ENCODE peak calls at places on chromosomes 11 and 22, in ten cellular contexts. V is mesothelial cell of epicardium; N is chondrocyte; G is kidney; L is choroid plexus epithelial cell; S is MCF 10A; W is BJ; F is left lung; K is CD8-positive, alpha-beta T cell; Q is thoracic aorta. E is an unnamed sample.

GRCh38 chr11:113556036-113556435 is 80.8 kb upstream of the DRD2 start:
- DNase-seq in Q (no peak), F (no peak), N (no peak), G (no peak), L (no peak), W (no peak), S (no peak), K (no peak), V (no peak), E (no peak)

GRCh38 chr22:24205438-24206189 is 24.3 kb downstream of the SUSD2 start:
- DNase-seq in S (peak; percentile 61), K (no peak), N (no peak), W (no peak), L (no peak), F (peak; percentile 2), V (no peak), G (no peak), Q (no peak), E (no peak)

GRCh38 chr11:47355283-47356128 is 3.0 kb upstream of the MYBPC3 start:
- DNase-seq in F (peak; percentile 95), G (peak; percentile 95), L (peak; percentile 94), W (peak; percentile 36), N (no peak), V (peak; percentile 89), S (peak; percentile 94), Q (peak; percentile 31), K (no peak), E (no peak)

GRCh38 chr11:114098927-114099326 is 39.4 kb downstream of the ZBTB16 start:
- DNase-seq in N (no peak), Q (no peak), S (no peak), G (no peak), F (no peak), W (no peak), L (peak; percentile 54), V (no peak), K (no peak), E (no peak)

GRCh38 chr11:72684236-72684912 is 10.2 kb upstream of the PDE2A start:
- DNase-seq in S (peak; percentile 71), G (peak; percentile 84), L (peak; percentile 64), W (no peak), K (no peak), V (peak; percentile 49), Q (peak; percentile 21), F (no peak), N (no peak), E (peak; percentile 40)

GRCh38 chr11:83816572-83817187 is 530.5 kb upstream of the CCDC90B start:
- DNase-seq in W (no peak), K (no peak), G (no peak), N (no peak), L (peak; percentile 60), V (no peak), S (peak; percentile 15), F (no peak), Q (no peak), E (no peak)

GRCh38 chr11:9030601-9031000 is 26.8 kb upstream of the NRIP3 start:
- DNase-seq in F (no peak), S (no peak), G (no peak), Q (no peak), V (no peak), N (no peak), W (no peak), K (no peak), L (no peak), E (no peak)

GRCh38 chr11:13465909-13466371 is 2.9 kb upstream of the BTBD10 start:
- DNase-seq in K (no peak), N (no peak), S (peak; percentile 47), Q (no peak), G (no peak), L (peak; percentile 74), V (no peak), F (no peak), W (no peak), E (no peak)

GRCh38 chr22:31081963-31082605 is 966 bp downstream of the SMTN start:
- DNase-seq in L (no peak), V (no peak), S (peak; percentile 46), G (no peak), W (no peak), Q (no peak), K (no peak), F (no peak), N (no peak), E (no peak)

GRCh38 chr22:48920776-48921241 is 906.9 kb downstream of the BRD1 start:
- DNase-seq in V (no peak), F (no peak), N (no peak), S (no peak), W (no peak), K (no peak), G (no peak), L (no peak), Q (no peak), E (no peak)

GRCh38 chr11:43360361-43361032 is 1.8 kb downstream of the TTC17 start:
- DNase-seq in Q (no peak), W (no peak), V (no peak), S (peak; percentile 10), K (no peak), F (no peak), G (no peak), N (no peak), L (peak; percentile 64), E (no peak)

GRCh38 chr11:43354311-43354710 is 4.4 kb upstream of the TTC17 start:
- DNase-seq in S (no peak), K (no peak), V (no peak), W (no peak), G (no peak), F (no peak), L (no peak), N (no peak), Q (no peak), E (no peak)

GRCh38 chr11:43358308-43358669 is 431 bp upstream of the TTC17 start:
- DNase-seq in G (no peak), N (no peak), L (no peak), Q (no peak), W (no peak), V (no peak), K (no peak), S (no peak), F (no peak), E (no peak)

GRCh38 chr11:43358670-43359431 is at the start of gene TTC17:
- DNase-seq in W (peak; percentile 48), V (peak; percentile 91), F (peak; percentile 99), K (peak; percentile 83), Q (peak; percentile 84), L (peak; percentile 92), G (peak; percentile 98), N (peak; percentile 98), S (peak; percentile 93), E (peak; percentile 93)

GRCh38 chr11:43359432-43359818 is 705 bp downstream of the TTC17 start:
- DNase-seq in W (no peak), L (peak; percentile 57), F (no peak), G (no peak), N (no peak), V (no peak), S (peak; percentile 36), K (peak; percentile 2), Q (no peak), E (no peak)
- TF ChIP-seq CTCF in W (no peak), L (no peak), F (no peak), G (no peak), N (peak; percentile 16), V (no peak), S (no peak), K (no peak), Q (no peak), E (no peak)

GRCh38 chr11:30949838-30950237 is 363.7 kb upstream of the MPPED2 start:
- DNase-seq in K (no peak), W (no peak), N (no peak), F (no peak), L (no peak), V (no peak), S (no peak), G (no peak), Q (no peak), E (no peak)
- TF ChIP-seq CTCF in K (no peak), W (no peak), N (no peak), F (no peak), L (no peak), V (no peak), S (no peak), G (no peak), Q (no peak), E (no peak)

GRCh38 chr11:122107045-122107444 is 9.0 kb downstream of the BLID start:
- DNase-seq in Q (no peak), S (no peak), N (no peak), G (no peak), K (no peak), L (no peak), F (no peak), V (no peak), W (no peak), E (no peak)

GRCh38 chr11:122108828-122109227 is 7.2 kb downstream of the BLID start:
- DNase-seq in S (no peak), K (no peak), V (no peak), L (no peak), N (no peak), F (no peak), Q (no peak), G (no peak), W (no peak), E (no peak)

GRCh38 chr11:122107566-122107965 is 8.4 kb downstream of the BLID start:
- DNase-seq in S (no peak), Q (no peak), K (no peak), N (no peak), F (no peak), G (no peak), W (no peak), L (no peak), V (no peak), E (no peak)

GRCh38 chr11:122109932-122110331 is 6.1 kb downstream of the BLID start:
- DNase-seq in F (no peak), K (no peak), L (no peak), G (no peak), W (no peak), V (no peak), S (no peak), Q (no peak), N (no peak), E (no peak)

GRCh38 chr11:122108192-122108799 is 7.7 kb downstream of the BLID start:
- DNase-seq in S (peak; percentile 60), L (peak; percentile 79), Q (no peak), F (no peak), N (no peak), G (no peak), W (no peak), V (no peak), K (no peak), E (no peak)
- TF ChIP-seq CTCF in S (peak; percentile 50), L (peak; percentile 84), Q (no peak), F (peak; percentile 52), N (peak; percentile 77), G (peak; percentile 44), W (peak; percentile 58), V (peak; percentile 50), K (no peak), E (no peak)

GRCh38 chr22:27919222-27919942 is at the start of gene PITPNB:
- DNase-seq in K (peak; percentile 98), V (peak; percentile 100), S (peak; percentile 98), Q (peak; percentile 82), N (peak; percentile 99), G (peak; percentile 100), W (peak; percentile 83), F (peak; percentile 100), L (peak; percentile 99), E (peak; percentile 99)

GRCh38 chr22:27918351-27919221 is 470 bp downstream of the PITPNB start:
- DNase-seq in V (peak; percentile 74), W (no peak), L (peak; percentile 53), F (peak; percentile 89), K (peak; percentile 6), S (peak; percentile 46), N (no peak), Q (peak; percentile 14), G (peak; percentile 88), E (peak; percentile 50)

GRCh38 chr22:27925331-27925730 is 6.3 kb upstream of the PITPNB start:
- DNase-seq in L (no peak), V (no peak), F (no peak), W (no peak), Q (no peak), S (no peak), N (no peak), G (no peak), K (no peak), E (no peak)

GRCh38 chr22:27919943-27920755 is 1.1 kb upstream of the PITPNB start:
- DNase-seq in V (no peak), F (no peak), W (peak; percentile 26), G (no peak), Q (no peak), S (peak; percentile 84), K (no peak), N (no peak), L (peak; percentile 73), E (no peak)
- TF ChIP-seq CTCF in V (no peak), F (no peak), W (no peak), G (no peak), Q (no peak), S (no peak), K (no peak), N (peak; percentile 35), L (peak; percentile 15), E (no peak)